ENCODE peak calls at places on chromosomes 1 and 21, in five cellular contexts. B, Z, K, Q and M are unnamed samples.
A peak's percentile ranks its signal among the peaks of the same experiment; 100 is the strongest.

GRCh38 chr1:116488052-116488451 is 82.8 kb downstream of the CD58 start:
- DNase-seq in B (no peak), Z (no peak), K (no peak), Q (no peak), M (no peak)

GRCh38 chr1:46667782-46668760 is at the start of gene ATPAF1:
- DNase-seq in B (peak; percentile 24), Z (peak; percentile 35), K (peak; percentile 80), Q (peak; percentile 89), M (peak; percentile 37)

GRCh38 chr21:27885296-27885711 is 918.4 kb upstream of the ADAMTS5 start:
- DNase-seq in B (no peak), Z (no peak), K (no peak), Q (no peak), M (no peak)

GRCh38 chr1:227546598-227547313 is 16.6 kb upstream of the ZNF678 start:
- DNase-seq in B (no peak), Z (no peak), K (no peak), Q (no peak), M (no peak)

GRCh38 chr1:91805343-91805801 is 80.6 kb downstream of the TGFBR3 start:
- DNase-seq in B (no peak), Z (no peak), K (no peak), Q (no peak), M (no peak)

GRCh38 chr1:157132111-157132510 is 6.1 kb downstream of the ETV3 start:
- DNase-seq in B (no peak), Z (no peak), K (no peak), Q (no peak), M (no peak)

GRCh38 chr21:39911792-39912191 is 44.6 kb downstream of the PCP4 start:
- DNase-seq in B (no peak), Z (no peak), K (no peak), Q (no peak), M (no peak)

GRCh38 chr21:26850116-26850643 is 5.0 kb upstream of the ADAMTS1 start:
- DNase-seq in B (no peak), Z (no peak), K (no peak), Q (no peak), M (no peak)

GRCh38 chr21:16534408-16535099 is 804.8 kb downstream of the USP25 start:
- DNase-seq in B (peak; percentile 70), Z (no peak), K (peak; percentile 86), Q (no peak), M (peak; percentile 67)

GRCh38 chr1:93080424-93080823 is 1.3 kb downstream of the MTF2 start:
- DNase-seq in B (no peak), Z (no peak), K (no peak), Q (peak; percentile 73), M (no peak)

GRCh38 chr21:31886896-31887595 is 14.2 kb downstream of the HUNK start:
- DNase-seq in B (no peak), Z (no peak), K (no peak), Q (no peak), M (no peak)

GRCh38 chr1:175714350-175714749 is 29.0 kb downstream of the TNR start:
- DNase-seq in B (no peak), Z (no peak), K (no peak), Q (no peak), M (no peak)

GRCh38 chr1:218462591-218462990 is 117.5 kb downstream of the TGFB2 start:
- DNase-seq in B (no peak), Z (no peak), K (no peak), Q (no peak), M (no peak)

GRCh38 chr1:26203642-26204318 is 13.4 kb downstream of the CATSPER4 start:
- DNase-seq in B (no peak), Z (no peak), K (no peak), Q (no peak), M (no peak)

GRCh38 chr1:101205457-101205856 is 31.4 kb upstream of the S1PR1 start:
- DNase-seq in B (no peak), Z (no peak), K (no peak), Q (no peak), M (no peak)

GRCh38 chr1:162003825-162004205 is 19.9 kb downstream of the OLFML2B start:
- DNase-seq in B (no peak), Z (no peak), K (peak; percentile 37), Q (no peak), M (no peak)

GRCh38 chr1:44313265-44313918 is 41.7 kb downstream of the ERI3 start:
- DNase-seq in B (no peak), Z (no peak), K (no peak), Q (no peak), M (no peak)

GRCh38 chr1:215407575-215407974 is 159.5 kb upstream of the KCTD3 start:
- DNase-seq in B (no peak), Z (no peak), K (no peak), Q (no peak), M (no peak)

GRCh38 chr1:221327954-221328353 is 413.9 kb downstream of the DUSP10 start:
- DNase-seq in B (no peak), Z (no peak), K (no peak), Q (no peak), M (no peak)

GRCh38 chr1:198211696-198212095 is 54.9 kb downstream of the NEK7 start:
- DNase-seq in B (no peak), Z (no peak), K (no peak), Q (no peak), M (no peak)

GRCh38 chr21:36125513-36126121 is 9.3 kb upstream of the CBR3 start:
- DNase-seq in B (no peak), Z (no peak), K (peak; percentile 68), Q (peak; percentile 53), M (peak; percentile 69)

GRCh38 chr1:241235236-241235897 is 121.6 kb downstream of the RGS7 start:
- DNase-seq in B (no peak), Z (no peak), K (no peak), Q (no peak), M (no peak)

GRCh38 chr1:205504311-205505075 is at the start of gene CDK18:
- DNase-seq in B (peak; percentile 80), Z (no peak), K (peak; percentile 90), Q (peak; percentile 59), M (peak; percentile 49)

GRCh38 chr1:59422921-59423575 is 126.2 kb downstream of the FGGY start:
- DNase-seq in B (peak; percentile 96), Z (no peak), K (peak; percentile 91), Q (no peak), M (peak; percentile 89)

GRCh38 chr21:45050361-45050785 is 24.0 kb upstream of the ADARB1 start:
- DNase-seq in B (no peak), Z (no peak), K (no peak), Q (no peak), M (no peak)

GRCh38 chr1:160681067-160681890 is 30.3 kb downstream of the CD48 start:
- DNase-seq in B (no peak), Z (peak; percentile 85), K (peak; percentile 62), Q (peak; percentile 51), M (no peak)

GRCh38 chr1:94142022-94142421 is 21.1 kb upstream of the ABCA4 start:
- DNase-seq in B (no peak), Z (no peak), K (no peak), Q (no peak), M (no peak)